ENCODE peak calls at places on chromosomes 7 and 10, in four cellular contexts. One of them, this sample, is unnamed.

GRCh38 chr10:101613646-101614045 is 25.5 kb downstream of the DPCD start:
- DNase-seq in breast epithelium: no peak
- DNase-seq in choroid plexus epithelial cell: no peak
- DNase-seq in hepatocyte: no peak
- DNase-seq in this sample: no peak

GRCh38 chr10:133186416-133187090 is 26.5 kb downstream of the KNDC1 start:
- DNase-seq in choroid plexus epithelial cell: no peak
- DNase-seq in hepatocyte: no peak
- DNase-seq in breast epithelium: no peak
- DNase-seq in this sample: no peak

GRCh38 chr7:32458025-32458424 is 32.2 kb downstream of the LSM5 start:
- DNase-seq in breast epithelium: no peak
- DNase-seq in hepatocyte: no peak
- DNase-seq in choroid plexus epithelial cell: no peak
- DNase-seq in this sample: no peak

GRCh38 chr10:70743879-70744278 is 41.3 kb downstream of the TBATA start:
- DNase-seq in breast epithelium: no peak
- DNase-seq in hepatocyte: no peak
- DNase-seq in choroid plexus epithelial cell: no peak
- DNase-seq in this sample: no peak

GRCh38 chr10:14447112-14447839 is 116.6 kb upstream of the FRMD4A start:
- DNase-seq in hepatocyte: no peak
- DNase-seq in choroid plexus epithelial cell: no peak
- DNase-seq in breast epithelium: no peak
- DNase-seq in this sample: no peak

GRCh38 chr7:157470017-157470322 is 133.2 kb downstream of the DNAJB6 start:
- DNase-seq in hepatocyte: no peak
- DNase-seq in breast epithelium: no peak
- DNase-seq in choroid plexus epithelial cell: no peak
- DNase-seq in this sample: no peak

GRCh38 chr7:134553976-134554375 is 5.1 kb downstream of the AKR1B15 start:
- DNase-seq in choroid plexus epithelial cell: peak
- DNase-seq in breast epithelium: no peak
- DNase-seq in hepatocyte: peak
- DNase-seq in this sample: no peak

GRCh38 chr7:108002726-108003590 is at the start of gene LAMB1:
- DNase-seq in breast epithelium: no peak
- DNase-seq in hepatocyte: peak
- DNase-seq in choroid plexus epithelial cell: peak
- DNase-seq in this sample: no peak

GRCh38 chr7:16129431-16130126 is 291.8 kb downstream of the CRPPA start:
- DNase-seq in hepatocyte: no peak
- DNase-seq in choroid plexus epithelial cell: peak
- DNase-seq in breast epithelium: no peak
- DNase-seq in this sample: no peak

DNA sequence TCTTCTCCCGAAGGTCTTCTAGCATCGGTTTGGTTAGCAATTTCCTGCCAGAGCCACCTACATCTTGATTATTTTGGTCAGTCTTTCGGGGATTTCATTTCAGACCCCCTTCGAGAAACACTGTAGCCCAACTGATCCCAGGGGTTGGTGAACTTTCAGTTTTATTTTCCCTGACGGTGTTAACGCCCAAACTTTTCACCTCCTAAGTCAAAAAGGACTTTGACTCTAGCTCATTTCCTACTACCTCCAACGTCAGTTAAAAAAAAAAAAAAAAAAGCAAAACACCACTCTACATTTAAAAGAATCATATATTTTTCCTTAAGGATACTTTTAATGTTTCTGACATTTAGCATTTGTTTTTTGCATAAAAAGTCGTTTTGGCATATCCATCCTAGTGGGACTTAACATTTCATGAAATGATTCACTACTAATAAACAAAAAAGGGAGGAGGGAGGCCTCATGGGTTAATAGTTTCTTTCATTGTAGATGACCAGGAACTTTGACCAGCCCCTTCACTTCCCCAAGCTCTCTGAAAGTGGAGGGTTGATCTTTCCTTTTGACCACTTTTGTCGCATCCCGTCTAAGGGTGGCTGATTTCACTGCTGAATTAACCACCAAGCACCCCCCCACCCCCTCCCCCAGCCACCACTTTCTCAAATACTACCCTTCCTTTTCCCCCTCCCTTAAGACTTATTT is 771 bp upstream of the TCF7L2 start:
- DNase-seq in breast epithelium: no peak
- DNase-seq in hepatocyte: peak
- DNase-seq in choroid plexus epithelial cell: peak
- DNase-seq in this sample: no peak
- H3K4me3 ChIP-seq in breast epithelium: peak
- H3K4me3 ChIP-seq in hepatocyte: peak
- H3K4me3 ChIP-seq in choroid plexus epithelial cell: peak
- H3K4me3 ChIP-seq in this sample: peak

GRCh38 chr7:100827330-100828226 is at the start of gene EPHB4:
- DNase-seq in breast epithelium: peak
- DNase-seq in hepatocyte: peak
- DNase-seq in choroid plexus epithelial cell: peak
- DNase-seq in this sample: no peak
- TF ChIP-seq CTCF in breast epithelium: no peak
- TF ChIP-seq CTCF in hepatocyte: peak
- TF ChIP-seq CTCF in choroid plexus epithelial cell: peak
- TF ChIP-seq CTCF in this sample: peak

GRCh38 chr10:27884185-27884630 is 114.7 kb downstream of the ODAD2 start:
- DNase-seq in hepatocyte: no peak
- DNase-seq in breast epithelium: no peak
- DNase-seq in choroid plexus epithelial cell: no peak
- DNase-seq in this sample: no peak
- H3K4me3 ChIP-seq in hepatocyte: no peak
- H3K4me3 ChIP-seq in breast epithelium: no peak
- H3K4me3 ChIP-seq in choroid plexus epithelial cell: no peak
- H3K4me3 ChIP-seq in this sample: no peak

DNA sequence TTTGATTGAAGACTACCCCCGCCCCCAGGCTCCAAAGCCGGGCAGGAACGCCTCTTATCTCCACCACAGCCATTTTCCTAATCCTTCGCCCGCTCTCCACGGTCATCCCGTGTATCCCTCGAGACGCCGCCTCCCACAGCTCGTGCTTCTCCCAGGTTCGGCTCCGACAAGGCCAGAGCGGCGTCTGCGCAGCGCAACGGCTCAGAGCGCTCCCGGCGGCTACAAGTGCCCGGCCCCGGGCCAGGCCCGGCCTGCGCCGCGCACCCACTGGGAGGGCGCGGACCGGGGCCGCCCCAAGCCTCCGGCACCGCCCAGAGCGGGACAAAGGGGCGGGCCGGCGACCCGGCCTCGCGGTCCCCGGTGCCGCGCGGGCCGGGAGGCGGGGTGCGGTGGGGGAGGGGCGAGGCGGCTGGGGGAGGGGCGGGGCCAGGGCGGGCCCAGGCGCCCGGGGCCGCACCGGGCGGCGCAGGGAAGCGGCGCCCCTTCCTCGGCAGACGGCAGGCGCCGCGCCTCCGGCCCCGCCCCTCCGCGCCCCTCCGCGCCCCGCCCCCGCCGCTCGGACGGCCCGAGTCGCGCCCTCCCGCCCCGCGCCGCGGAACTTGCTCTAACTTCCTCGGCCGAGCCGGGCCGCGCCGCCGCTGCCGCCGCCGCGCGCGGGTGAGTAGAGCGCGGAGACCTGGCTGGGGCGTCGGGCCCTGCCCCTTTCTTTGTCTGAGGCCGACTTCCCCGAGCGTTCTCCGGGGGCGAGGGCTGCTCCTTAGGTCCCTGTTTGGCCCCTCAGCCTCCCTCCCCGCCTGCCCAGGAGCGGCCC is at the start of gene TSPAN14:
- DNase-seq in choroid plexus epithelial cell: peak
- DNase-seq in hepatocyte: peak
- DNase-seq in breast epithelium: peak
- DNase-seq in this sample: no peak
- TF ChIP-seq CTCF in choroid plexus epithelial cell: no peak
- TF ChIP-seq CTCF in hepatocyte: no peak
- TF ChIP-seq CTCF in breast epithelium: no peak
- TF ChIP-seq CTCF in this sample: peak

GRCh38 chr7:1210979-1211608 is 21.6 kb upstream of the UNCX start:
- DNase-seq in choroid plexus epithelial cell: peak
- DNase-seq in hepatocyte: no peak
- DNase-seq in breast epithelium: no peak
- DNase-seq in this sample: no peak
- H3K4me3 ChIP-seq in choroid plexus epithelial cell: no peak
- H3K4me3 ChIP-seq in hepatocyte: no peak
- H3K4me3 ChIP-seq in breast epithelium: no peak
- H3K4me3 ChIP-seq in this sample: no peak

DNA sequence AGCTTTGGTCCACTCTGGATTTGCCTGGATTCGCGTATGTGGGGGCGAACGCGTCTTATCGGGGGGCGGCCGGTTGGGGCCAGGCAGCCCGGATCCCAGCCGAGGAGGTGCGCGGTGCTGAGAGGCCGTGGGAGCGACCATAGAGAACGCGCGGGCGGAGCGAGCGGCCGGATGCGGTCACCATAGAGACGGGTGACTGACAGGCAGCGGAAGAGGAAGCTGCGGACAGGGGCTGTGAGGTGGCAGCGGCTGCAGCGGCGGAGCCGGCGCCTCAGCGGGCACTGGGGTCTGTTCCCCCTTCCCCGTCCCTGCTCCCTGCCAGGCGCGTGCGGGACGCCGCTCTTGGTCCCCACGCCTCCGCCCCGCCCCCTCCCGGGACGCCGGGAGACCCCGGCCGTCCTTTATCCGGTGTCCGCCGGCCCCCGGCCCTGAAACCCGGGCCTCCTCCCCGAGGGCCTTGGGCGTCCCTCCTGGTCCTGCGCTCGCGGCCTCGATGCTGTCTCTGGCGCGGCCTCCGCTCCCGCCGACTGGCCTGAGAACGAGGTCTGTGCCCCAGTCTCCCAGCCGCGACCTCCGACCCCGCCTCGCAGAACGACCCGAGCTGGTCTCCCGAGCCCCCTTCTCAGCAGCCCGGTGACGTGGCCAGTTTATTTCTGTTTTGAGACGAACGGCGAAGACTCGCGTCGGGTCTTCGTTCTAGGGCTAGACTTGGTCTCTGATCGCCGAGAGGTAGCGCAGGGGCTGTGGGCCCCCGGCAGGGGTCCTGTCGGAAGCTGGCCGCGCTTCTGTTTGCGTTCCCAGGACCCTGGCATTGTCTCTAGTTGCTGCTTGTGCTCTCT is at the start of gene CHPF2:
- DNase-seq in breast epithelium: peak
- DNase-seq in hepatocyte: peak
- DNase-seq in choroid plexus epithelial cell: peak
- DNase-seq in this sample: peak
- TF ChIP-seq CTCF in breast epithelium: no peak
- TF ChIP-seq CTCF in hepatocyte: no peak
- TF ChIP-seq CTCF in choroid plexus epithelial cell: no peak
- TF ChIP-seq CTCF in this sample: no peak

GRCh38 chr7:101934618-101935017 is 117.2 kb downstream of the CUX1 start:
- DNase-seq in hepatocyte: no peak
- DNase-seq in choroid plexus epithelial cell: no peak
- DNase-seq in breast epithelium: no peak
- DNase-seq in this sample: no peak

GRCh38 chr7:101935521-101936141 is 118.2 kb downstream of the CUX1 start:
- DNase-seq in hepatocyte: no peak
- DNase-seq in breast epithelium: no peak
- DNase-seq in choroid plexus epithelial cell: no peak
- DNase-seq in this sample: no peak

GRCh38 chr7:101936223-101936611 is 118.8 kb downstream of the CUX1 start:
- DNase-seq in breast epithelium: no peak
- DNase-seq in hepatocyte: no peak
- DNase-seq in choroid plexus epithelial cell: no peak
- DNase-seq in this sample: no peak

GRCh38 chr7:101938115-101938514 is 120.7 kb downstream of the CUX1 start:
- DNase-seq in hepatocyte: no peak
- DNase-seq in breast epithelium: no peak
- DNase-seq in choroid plexus epithelial cell: no peak
- DNase-seq in this sample: no peak

DNA sequence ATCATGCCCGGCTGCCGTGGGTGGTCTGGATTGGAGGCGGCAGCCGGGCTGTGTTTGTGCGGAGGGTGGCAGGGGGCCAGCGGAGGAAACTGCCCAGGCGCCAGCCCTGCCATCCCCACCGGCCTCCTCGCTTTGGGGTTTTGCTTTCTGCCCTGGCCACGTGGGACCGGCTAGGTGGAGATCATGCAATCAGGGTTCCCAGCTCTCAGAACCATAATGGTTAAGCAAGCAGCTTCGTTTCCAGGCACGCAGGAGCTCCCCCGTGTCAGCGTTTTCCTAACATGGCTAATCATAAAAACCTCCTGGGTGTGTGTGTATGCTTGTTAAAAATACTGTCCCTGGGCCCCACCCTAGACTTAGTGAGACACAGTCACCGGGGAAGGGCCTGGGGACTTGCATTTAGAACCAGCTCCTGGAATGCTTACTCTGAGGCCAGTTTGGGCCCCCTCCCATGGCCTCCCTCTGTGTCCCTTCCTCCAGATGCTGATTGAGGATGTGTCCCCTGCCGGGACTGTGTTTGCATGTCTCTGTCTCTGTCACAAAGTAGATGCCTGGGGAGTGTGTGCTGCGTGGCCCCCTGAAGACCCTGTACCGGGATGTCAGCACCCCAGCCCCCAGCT is 119.3 kb downstream of the CUX1 start:
- DNase-seq in hepatocyte: peak
- DNase-seq in breast epithelium: no peak
- DNase-seq in choroid plexus epithelial cell: peak
- DNase-seq in this sample: no peak
- H3K4me3 ChIP-seq in hepatocyte: no peak
- H3K4me3 ChIP-seq in breast epithelium: peak
- H3K4me3 ChIP-seq in choroid plexus epithelial cell: peak
- H3K4me3 ChIP-seq in this sample: no peak

DNA sequence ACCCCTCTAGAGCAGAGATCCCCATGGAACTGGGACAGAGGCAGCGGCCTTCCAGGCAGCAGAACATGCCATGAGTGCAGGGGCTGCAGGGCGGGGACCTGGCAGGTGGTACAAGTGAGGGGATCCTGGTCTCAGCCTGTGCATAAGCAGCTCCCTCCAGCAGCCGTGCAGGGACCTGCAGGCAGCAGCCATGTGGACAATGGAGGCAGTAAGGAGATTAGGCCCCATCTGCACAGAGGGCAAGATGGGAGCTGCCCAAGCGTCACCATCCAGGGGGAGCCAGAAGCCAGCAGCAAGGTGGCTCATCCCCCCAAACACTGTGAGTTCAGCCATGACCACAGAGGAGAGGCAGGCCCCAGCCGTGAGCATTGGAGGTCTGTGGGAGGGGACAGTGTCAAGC is 3.1 kb downstream of the DDC start:
- DNase-seq in hepatocyte: no peak
- DNase-seq in choroid plexus epithelial cell: no peak
- DNase-seq in breast epithelium: no peak
- DNase-seq in this sample: no peak
- TF ChIP-seq CTCF in hepatocyte: no peak
- TF ChIP-seq CTCF in choroid plexus epithelial cell: no peak
- TF ChIP-seq CTCF in breast epithelium: no peak
- TF ChIP-seq CTCF in this sample: no peak

DNA sequence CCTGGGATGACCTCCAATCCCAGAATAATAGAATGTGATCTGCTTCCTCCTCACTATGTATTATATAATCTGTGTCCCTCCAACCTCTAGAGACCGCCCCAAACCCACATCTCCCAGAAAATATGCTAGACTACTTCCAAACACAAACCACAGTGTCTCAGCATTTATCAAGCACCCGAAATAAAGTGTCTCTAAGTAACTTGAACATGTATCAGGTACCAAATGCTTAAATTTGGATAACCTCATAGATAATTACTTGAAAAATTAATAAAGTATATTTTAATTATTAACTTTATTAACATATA is 16.1 kb downstream of the LYZL1 start:
- DNase-seq in breast epithelium: no peak
- DNase-seq in choroid plexus epithelial cell: no peak
- DNase-seq in hepatocyte: no peak
- DNase-seq in this sample: no peak
- H3K4me3 ChIP-seq in breast epithelium: no peak
- H3K4me3 ChIP-seq in choroid plexus epithelial cell: no peak
- H3K4me3 ChIP-seq in hepatocyte: no peak
- H3K4me3 ChIP-seq in this sample: no peak

This sample was measured in LNCaP clone FGC.